ENCODE peak calls at places on chromosome 5, in four cellular contexts. U is spleen, X is heart right ventricle, W is cardiac fibroblast. I is an unnamed sample.
A peak's percentile ranks its signal among the peaks of the same experiment; 100 is the strongest.

GRCh38 chr5:177496111-177497010 is 1.0 kb downstream of the PDLIM7 start:
- DNase-seq in U (peak; percentile 82), X (peak; percentile 79), W (peak; percentile 93), I (peak; percentile 93)

GRCh38 chr5:110086658-110087388 is 397.1 kb downstream of the MAN2A1 start:
- DNase-seq in U (no peak), X (no peak), W (peak; percentile 90), I (peak; percentile 19)

GRCh38 chr5:172607213-172607793 is 33.8 kb upstream of the NEURL1B start:
- DNase-seq in U (no peak), X (peak; percentile 54), W (peak; percentile 77), I (no peak)

GRCh38 chr5:175418252-175418651 is 25.7 kb downstream of the DRD1 start:
- DNase-seq in U (no peak), X (no peak), W (no peak), I (no peak)

GRCh38 chr5:148848378-148849031 is 22.1 kb downstream of the ADRB2 start:
- DNase-seq in U (no peak), X (no peak), W (no peak), I (no peak)

GRCh38 chr5:142894749-142895148 is 124.6 kb downstream of the ARHGAP26 start:
- DNase-seq in U (no peak), X (peak; percentile 43), W (peak; percentile 58), I (no peak)

GRCh38 chr5:37739817-37740261 is 100.0 kb downstream of the GDNF start:
- DNase-seq in U (no peak), X (no peak), W (peak; percentile 91), I (no peak)

GRCh38 chr5:55226027-55226933 is 835 bp downstream of the MCIDAS start:
- DNase-seq in U (peak; percentile 77), X (no peak), W (peak; percentile 46), I (no peak)

GRCh38 chr5:113047234-113047633 is 70.6 kb downstream of the DCP2 start:
- DNase-seq in U (no peak), X (no peak), W (peak; percentile 61), I (peak; percentile 34)

GRCh38 chr5:39138892-39139291 is 64.7 kb upstream of the RICTOR start:
- DNase-seq in U (no peak), X (no peak), W (peak; percentile 96), I (no peak)

GRCh38 chr5:150780180-150780692 is 1.7 kb downstream of the SMIM3 start:
- DNase-seq in U (no peak), X (peak; percentile 47), W (peak; percentile 84), I (peak; percentile 47)

GRCh38 chr5:83767409-83767992 is 46.8 kb upstream of the HAPLN1 start:
- DNase-seq in U (no peak), X (no peak), W (peak; percentile 17), I (no peak)

GRCh38 chr5:121251954-121252353 is 599.7 kb upstream of the FTMT start:
- DNase-seq in U (no peak), X (no peak), W (peak; percentile 84), I (no peak)

GRCh38 chr5:19928556-19929421 is 59.2 kb downstream of the CDH18 start:
- DNase-seq in U (no peak), X (no peak), W (peak; percentile 84), I (no peak)

GRCh38 chr5:53343187-53343586 is 137.2 kb upstream of the FST start:
- DNase-seq in U (no peak), X (peak; percentile 4), W (peak; percentile 96), I (no peak)

GRCh38 chr5:6496207-6496584 is 47.5 kb downstream of the UBE2QL1 start:
- DNase-seq in U (no peak), X (no peak), W (no peak), I (no peak)

GRCh38 chr5:142841511-142842255 is 71.5 kb downstream of the ARHGAP26 start:
- DNase-seq in U (no peak), X (peak; percentile 86), W (peak; percentile 78), I (peak; percentile 80)

GRCh38 chr5:115179068-115179958 is 9.6 kb upstream of the TRIM36 start:
- DNase-seq in U (peak; percentile 72), X (no peak), W (no peak), I (peak; percentile 17)

GRCh38 chr5:149824851-149825250 is 94.7 kb downstream of the PPARGC1B start:
- DNase-seq in U (no peak), X (peak; percentile 78), W (no peak), I (peak; percentile 82)

GRCh38 chr5:54194326-54194725 is 116.0 kb downstream of the ARL15 start:
- DNase-seq in U (no peak), X (no peak), W (no peak), I (no peak)

GRCh38 chr5:162456096-162456495 is 388.5 kb downstream of the GABRG2 start:
- DNase-seq in U (no peak), X (no peak), W (no peak), I (no peak)

DNA sequence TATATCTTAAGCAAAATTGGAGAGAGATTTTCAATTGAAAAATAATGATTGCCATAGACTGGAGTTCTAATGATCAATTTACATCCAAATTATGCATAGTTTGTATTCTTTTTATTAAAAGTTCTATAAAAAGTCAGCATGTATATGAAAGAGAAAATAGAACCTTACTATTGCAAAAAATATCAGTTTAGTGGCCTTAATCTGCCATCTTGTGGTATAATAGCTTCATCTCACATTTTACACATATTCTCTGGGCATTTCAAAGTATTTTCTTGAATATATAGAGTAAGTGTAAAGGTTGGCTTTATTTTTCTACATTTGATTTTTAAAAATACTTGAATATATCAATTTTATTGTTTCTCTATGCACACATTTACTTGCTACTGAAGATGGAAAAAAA is 1858.6 kb upstream of the CDH9 start:
- DNase-seq in U (no peak), X (no peak), W (peak; percentile 1), I (no peak)
- TF ChIP-seq CTCF in U (no peak), X (no peak), W (no peak), I (no peak)

GRCh38 chr5:129400395-129400983 is 59.6 kb upstream of the ADAMTS19 start:
- DNase-seq in U (no peak), X (no peak), W (peak; percentile 38), I (no peak)
- TF ChIP-seq CTCF in U (no peak), X (peak; percentile 20), W (peak; percentile 19), I (peak; percentile 12)

GRCh38 chr5:85921590-85921989 is 696.2 kb upstream of the COX7C start:
- DNase-seq in U (no peak), X (no peak), W (no peak), I (no peak)
- TF ChIP-seq CTCF in U (no peak), X (no peak), W (no peak), I (no peak)

GRCh38 chr5:68246802-68247201 is 31.2 kb downstream of the PIK3R1 start:
- DNase-seq in U (no peak), X (no peak), W (no peak), I (no peak)
- TF ChIP-seq CTCF in U (no peak), X (peak; percentile 22), W (no peak), I (no peak)

GRCh38 chr5:133236541-133236951 is 184.7 kb downstream of the HSPA4 start:
- DNase-seq in U (no peak), X (no peak), W (no peak), I (no peak)
- TF ChIP-seq CTCF in U (no peak), X (no peak), W (no peak), I (no peak)

GRCh38 chr5:119897537-119898370 is 268.4 kb downstream of the FAM170A start:
- DNase-seq in U (no peak), X (no peak), W (peak; percentile 2), I (no peak)
- TF ChIP-seq CTCF in U (no peak), X (no peak), W (no peak), I (no peak)